ENCODE peak calls at places on chromosomes 16 and 17, in ten cellular contexts. One of them, this sample, is unnamed.

GRCh38 chr17:21397341-21398050 is 21.3 kb downstream of the KCNJ12 start:
- DNase-seq in HFF-Myc: no peak
- DNase-seq in pancreas: no peak
- DNase-seq in dorsolateral prefrontal cortex: no peak
- DNase-seq in CD4-positive, alpha-beta T cell: no peak
- DNase-seq in AG04450: peak
- DNase-seq in AG09319: peak
- DNase-seq in endodermal cell: no peak
- DNase-seq in ovary: peak
- DNase-seq in heart left ventricle: no peak
- DNase-seq in this sample: no peak

GRCh38 chr17:75487351-75488070 is 27.8 kb downstream of the CASKIN2 start:
- DNase-seq in dorsolateral prefrontal cortex: no peak
- DNase-seq in CD4-positive, alpha-beta T cell: peak
- DNase-seq in AG09319: no peak
- DNase-seq in endodermal cell: peak
- DNase-seq in pancreas: no peak
- DNase-seq in HFF-Myc: no peak
- DNase-seq in heart left ventricle: peak
- DNase-seq in AG04450: no peak
- DNase-seq in ovary: no peak
- DNase-seq in this sample: no peak

GRCh38 chr17:17078832-17079231 is 36.6 kb downstream of the MPRIP start:
- DNase-seq in AG04450: no peak
- DNase-seq in pancreas: peak
- DNase-seq in dorsolateral prefrontal cortex: no peak
- DNase-seq in endodermal cell: no peak
- DNase-seq in CD4-positive, alpha-beta T cell: no peak
- DNase-seq in AG09319: no peak
- DNase-seq in heart left ventricle: no peak
- DNase-seq in HFF-Myc: no peak
- DNase-seq in ovary: no peak
- DNase-seq in this sample: no peak

GRCh38 chr16:46918905-46919792 is 35.0 kb downstream of the GPT2 start:
- DNase-seq in heart left ventricle: no peak
- DNase-seq in pancreas: peak
- DNase-seq in HFF-Myc: no peak
- DNase-seq in AG04450: no peak
- DNase-seq in endodermal cell: no peak
- DNase-seq in AG09319: no peak
- DNase-seq in CD4-positive, alpha-beta T cell: no peak
- DNase-seq in ovary: no peak
- DNase-seq in dorsolateral prefrontal cortex: no peak
- DNase-seq in this sample: no peak

GRCh38 chr17:57708401-57708800 is 36.7 kb downstream of the CCDC182 start:
- DNase-seq in AG09319: no peak
- DNase-seq in CD4-positive, alpha-beta T cell: no peak
- DNase-seq in HFF-Myc: no peak
- DNase-seq in dorsolateral prefrontal cortex: no peak
- DNase-seq in pancreas: no peak
- DNase-seq in heart left ventricle: no peak
- DNase-seq in ovary: no peak
- DNase-seq in AG04450: no peak
- DNase-seq in endodermal cell: no peak
- DNase-seq in this sample: no peak

GRCh38 chr17:27396941-27397340 is 59.3 kb upstream of the KSR1 start:
- DNase-seq in heart left ventricle: no peak
- DNase-seq in ovary: no peak
- DNase-seq in AG09319: peak
- DNase-seq in endodermal cell: no peak
- DNase-seq in HFF-Myc: no peak
- DNase-seq in dorsolateral prefrontal cortex: no peak
- DNase-seq in CD4-positive, alpha-beta T cell: no peak
- DNase-seq in pancreas: no peak
- DNase-seq in AG04450: no peak
- DNase-seq in this sample: no peak

GRCh38 chr17:49229805-49230600 is 584 bp downstream of the PHOSPHO1 start:
- DNase-seq in endodermal cell: peak
- DNase-seq in ovary: no peak
- DNase-seq in dorsolateral prefrontal cortex: peak
- DNase-seq in CD4-positive, alpha-beta T cell: no peak
- DNase-seq in AG04450: no peak
- DNase-seq in pancreas: no peak
- DNase-seq in HFF-Myc: no peak
- DNase-seq in heart left ventricle: no peak
- DNase-seq in AG09319: no peak
- DNase-seq in this sample: no peak

GRCh38 chr16:84086357-84086756 is 30.4 kb downstream of the MBTPS1 start:
- DNase-seq in endodermal cell: no peak
- DNase-seq in ovary: no peak
- DNase-seq in dorsolateral prefrontal cortex: no peak
- DNase-seq in pancreas: no peak
- DNase-seq in AG09319: no peak
- DNase-seq in CD4-positive, alpha-beta T cell: no peak
- DNase-seq in HFF-Myc: no peak
- DNase-seq in AG04450: no peak
- DNase-seq in heart left ventricle: peak
- DNase-seq in this sample: peak

GRCh38 chr16:46948548-46949166 is 24.8 kb downstream of the DNAJA2 start:
- DNase-seq in CD4-positive, alpha-beta T cell: no peak
- DNase-seq in HFF-Myc: no peak
- DNase-seq in ovary: no peak
- DNase-seq in endodermal cell: no peak
- DNase-seq in AG09319: no peak
- DNase-seq in dorsolateral prefrontal cortex: no peak
- DNase-seq in heart left ventricle: no peak
- DNase-seq in AG04450: no peak
- DNase-seq in pancreas: no peak
- DNase-seq in this sample: no peak

GRCh38 chr17:42795061-42795460 is 3.4 kb downstream of the COA3 start:
- DNase-seq in dorsolateral prefrontal cortex: no peak
- DNase-seq in CD4-positive, alpha-beta T cell: no peak
- DNase-seq in heart left ventricle: no peak
- DNase-seq in AG04450: no peak
- DNase-seq in AG09319: no peak
- DNase-seq in ovary: no peak
- DNase-seq in HFF-Myc: no peak
- DNase-seq in endodermal cell: no peak
- DNase-seq in pancreas: no peak
- DNase-seq in this sample: no peak

GRCh38 chr17:67476787-67477335 is 99.8 kb downstream of the PITPNC1 start:
- DNase-seq in CD4-positive, alpha-beta T cell: no peak
- DNase-seq in AG04450: no peak
- DNase-seq in ovary: no peak
- DNase-seq in heart left ventricle: no peak
- DNase-seq in endodermal cell: peak
- DNase-seq in dorsolateral prefrontal cortex: no peak
- DNase-seq in HFF-Myc: no peak
- DNase-seq in pancreas: no peak
- DNase-seq in AG09319: no peak
- DNase-seq in this sample: no peak

GRCh38 chr17:67477687-67478086 is 100.6 kb downstream of the PITPNC1 start:
- DNase-seq in AG04450: no peak
- DNase-seq in HFF-Myc: no peak
- DNase-seq in dorsolateral prefrontal cortex: peak
- DNase-seq in ovary: no peak
- DNase-seq in pancreas: no peak
- DNase-seq in CD4-positive, alpha-beta T cell: peak
- DNase-seq in AG09319: no peak
- DNase-seq in endodermal cell: peak
- DNase-seq in heart left ventricle: no peak
- DNase-seq in this sample: no peak

GRCh38 chr17:67478266-67479118 is 101.4 kb downstream of the PITPNC1 start:
- DNase-seq in dorsolateral prefrontal cortex: no peak
- DNase-seq in CD4-positive, alpha-beta T cell: no peak
- DNase-seq in HFF-Myc: no peak
- DNase-seq in AG09319: no peak
- DNase-seq in endodermal cell: peak
- DNase-seq in heart left ventricle: no peak
- DNase-seq in AG04450: no peak
- DNase-seq in ovary: no peak
- DNase-seq in pancreas: no peak
- DNase-seq in this sample: no peak

GRCh38 chr17:67474081-67474661 is 97.1 kb downstream of the PITPNC1 start:
- DNase-seq in pancreas: no peak
- DNase-seq in ovary: peak
- DNase-seq in endodermal cell: peak
- DNase-seq in AG09319: peak
- DNase-seq in heart left ventricle: no peak
- DNase-seq in AG04450: no peak
- DNase-seq in CD4-positive, alpha-beta T cell: no peak
- DNase-seq in dorsolateral prefrontal cortex: no peak
- DNase-seq in HFF-Myc: no peak
- DNase-seq in this sample: peak

GRCh38 chr17:67475161-67475887 is 98.2 kb downstream of the PITPNC1 start:
- DNase-seq in ovary: peak
- DNase-seq in HFF-Myc: peak
- DNase-seq in pancreas: peak
- DNase-seq in CD4-positive, alpha-beta T cell: peak
- DNase-seq in AG04450: no peak
- DNase-seq in AG09319: peak
- DNase-seq in heart left ventricle: peak
- DNase-seq in endodermal cell: peak
- DNase-seq in dorsolateral prefrontal cortex: peak
- DNase-seq in this sample: peak
- TF ChIP-seq CTCF in ovary: peak
- TF ChIP-seq CTCF in HFF-Myc: peak
- TF ChIP-seq CTCF in pancreas: peak
- TF ChIP-seq CTCF in CD4-positive, alpha-beta T cell: peak
- TF ChIP-seq CTCF in AG04450: peak
- TF ChIP-seq CTCF in AG09319: peak
- TF ChIP-seq CTCF in heart left ventricle: peak
- TF ChIP-seq CTCF in endodermal cell: peak
- TF ChIP-seq CTCF in dorsolateral prefrontal cortex: peak
- TF ChIP-seq CTCF in this sample: peak

DNA sequence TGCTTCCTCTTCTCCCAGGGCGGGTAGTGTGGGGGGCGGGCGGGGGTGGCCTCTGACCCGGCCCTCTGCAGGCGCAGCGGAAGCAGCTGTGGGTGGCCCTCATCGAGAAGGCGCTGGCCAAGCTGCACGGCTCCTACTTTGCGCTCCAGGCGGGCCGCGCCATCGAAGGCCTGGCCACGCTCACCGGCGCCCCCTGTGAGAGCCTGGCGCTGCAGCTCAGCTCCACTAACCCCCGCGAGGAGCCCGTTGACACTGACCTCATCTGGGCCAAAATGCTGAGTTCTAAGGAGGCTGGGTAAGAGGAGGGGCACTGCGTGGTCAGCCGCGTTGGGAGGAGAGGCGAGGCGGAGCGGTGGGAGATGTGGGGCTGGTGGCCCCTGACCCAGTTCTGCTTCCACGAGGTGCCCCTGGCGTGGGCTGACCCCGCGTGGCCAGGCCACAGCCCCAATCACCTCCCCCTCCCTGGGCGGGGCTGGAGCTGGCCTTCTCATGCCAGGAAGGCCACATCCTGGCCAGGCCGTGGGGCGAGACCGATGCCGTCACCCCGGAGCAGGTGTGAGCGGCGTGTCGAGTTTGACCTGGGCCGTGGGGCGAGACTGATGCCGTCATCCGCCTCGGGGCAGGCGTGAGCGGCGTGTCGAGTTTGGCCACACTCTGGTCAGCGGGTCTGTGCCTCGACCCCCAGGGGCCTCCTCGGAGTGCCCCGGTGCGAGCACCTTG is 10.5 kb upstream of the PRR35 start:
- DNase-seq in AG09319: no peak
- DNase-seq in HFF-Myc: no peak
- DNase-seq in heart left ventricle: no peak
- DNase-seq in endodermal cell: peak
- DNase-seq in ovary: no peak
- DNase-seq in dorsolateral prefrontal cortex: no peak
- DNase-seq in CD4-positive, alpha-beta T cell: no peak
- DNase-seq in AG04450: no peak
- DNase-seq in pancreas: no peak
- DNase-seq in this sample: no peak
- TF ChIP-seq CTCF in AG09319: no peak
- TF ChIP-seq CTCF in HFF-Myc: peak
- TF ChIP-seq CTCF in heart left ventricle: no peak
- TF ChIP-seq CTCF in endodermal cell: peak
- TF ChIP-seq CTCF in ovary: no peak
- TF ChIP-seq CTCF in dorsolateral prefrontal cortex: no peak
- TF ChIP-seq CTCF in CD4-positive, alpha-beta T cell: no peak
- TF ChIP-seq CTCF in AG04450: no peak
- TF ChIP-seq CTCF in pancreas: no peak
- TF ChIP-seq CTCF in this sample: no peak

GRCh38 chr17:50864747-50865059 is 1.5 kb downstream of the TOB1 start:
- DNase-seq in pancreas: no peak
- DNase-seq in dorsolateral prefrontal cortex: no peak
- DNase-seq in HFF-Myc: no peak
- DNase-seq in AG09319: no peak
- DNase-seq in endodermal cell: no peak
- DNase-seq in ovary: no peak
- DNase-seq in AG04450: no peak
- DNase-seq in CD4-positive, alpha-beta T cell: no peak
- DNase-seq in heart left ventricle: no peak
- DNase-seq in this sample: no peak

GRCh38 chr17:50866261-50866949 is at the start of gene TOB1:
- DNase-seq in ovary: peak
- DNase-seq in heart left ventricle: peak
- DNase-seq in AG09319: peak
- DNase-seq in pancreas: peak
- DNase-seq in endodermal cell: peak
- DNase-seq in dorsolateral prefrontal cortex: peak
- DNase-seq in CD4-positive, alpha-beta T cell: peak
- DNase-seq in HFF-Myc: peak
- DNase-seq in AG04450: peak
- DNase-seq in this sample: peak

GRCh38 chr17:50866950-50867855 is 1.0 kb upstream of the TOB1 start:
- DNase-seq in endodermal cell: peak
- DNase-seq in ovary: peak
- DNase-seq in HFF-Myc: peak
- DNase-seq in CD4-positive, alpha-beta T cell: peak
- DNase-seq in heart left ventricle: peak
- DNase-seq in AG09319: peak
- DNase-seq in dorsolateral prefrontal cortex: peak
- DNase-seq in AG04450: peak
- DNase-seq in pancreas: peak
- DNase-seq in this sample: peak

GRCh38 chr17:50865060-50865867 is 890 bp downstream of the TOB1 start:
- DNase-seq in heart left ventricle: peak
- DNase-seq in endodermal cell: peak
- DNase-seq in pancreas: peak
- DNase-seq in HFF-Myc: no peak
- DNase-seq in AG09319: no peak
- DNase-seq in AG04450: no peak
- DNase-seq in ovary: peak
- DNase-seq in CD4-positive, alpha-beta T cell: peak
- DNase-seq in dorsolateral prefrontal cortex: peak
- DNase-seq in this sample: peak

GRCh38 chr17:50865868-50866260 is 290 bp downstream of the TOB1 start:
- DNase-seq in ovary: no peak
- DNase-seq in HFF-Myc: no peak
- DNase-seq in heart left ventricle: no peak
- DNase-seq in AG04450: no peak
- DNase-seq in endodermal cell: no peak
- DNase-seq in pancreas: no peak
- DNase-seq in AG09319: no peak
- DNase-seq in dorsolateral prefrontal cortex: no peak
- DNase-seq in CD4-positive, alpha-beta T cell: no peak
- DNase-seq in this sample: no peak
- TF ChIP-seq CTCF in ovary: no peak
- TF ChIP-seq CTCF in HFF-Myc: no peak
- TF ChIP-seq CTCF in heart left ventricle: no peak
- TF ChIP-seq CTCF in AG04450: no peak
- TF ChIP-seq CTCF in endodermal cell: no peak
- TF ChIP-seq CTCF in pancreas: no peak
- TF ChIP-seq CTCF in AG09319: no peak
- TF ChIP-seq CTCF in dorsolateral prefrontal cortex: no peak
- TF ChIP-seq CTCF in CD4-positive, alpha-beta T cell: no peak
- TF ChIP-seq CTCF in this sample: no peak

GRCh38 chr17:52276609-52277008 is 118.1 kb upstream of the CA10 start:
- DNase-seq in endodermal cell: peak
- DNase-seq in dorsolateral prefrontal cortex: no peak
- DNase-seq in CD4-positive, alpha-beta T cell: no peak
- DNase-seq in AG09319: no peak
- DNase-seq in heart left ventricle: no peak
- DNase-seq in pancreas: no peak
- DNase-seq in AG04450: no peak
- DNase-seq in ovary: no peak
- DNase-seq in HFF-Myc: no peak
- DNase-seq in this sample: no peak
- TF ChIP-seq CTCF in endodermal cell: peak
- TF ChIP-seq CTCF in dorsolateral prefrontal cortex: no peak
- TF ChIP-seq CTCF in CD4-positive, alpha-beta T cell: no peak
- TF ChIP-seq CTCF in AG09319: no peak
- TF ChIP-seq CTCF in heart left ventricle: no peak
- TF ChIP-seq CTCF in pancreas: no peak
- TF ChIP-seq CTCF in AG04450: no peak
- TF ChIP-seq CTCF in ovary: no peak
- TF ChIP-seq CTCF in HFF-Myc: no peak
- TF ChIP-seq CTCF in this sample: no peak

This sample was measured in left ventricle myocardium inferior.